ENCODE peak calls at places on chromosome 15, in seven cellular contexts. Z is WTC11, U is HCT116, C is A549, A is SK-N-SH, D is endothelial cell of umbilical vein, H is GM12878. M is an unnamed sample.

GRCh38 chr15:57606048-57606447 is 14.3 kb downstream of the MYZAP start:
- DNase-seq in Z (no peak), U (no peak), C (no peak), A (no peak), D (no peak), H (no peak), M (no peak)

GRCh38 chr15:45372032-45372995 is 6.0 kb downstream of the GATM start:
- DNase-seq in Z (no peak), U (no peak), C (no peak), A (no peak), D (no peak), H (no peak), M (peak)

GRCh38 chr15:46654993-46655392 is 1020.2 kb downstream of the SQOR start:
- DNase-seq in Z (no peak), U (no peak), C (no peak), A (no peak), D (no peak), H (no peak), M (no peak)

GRCh38 chr15:57565326-57565725 is 26.4 kb upstream of the MYZAP start:
- DNase-seq in Z (peak), U (no peak), C (peak), A (no peak), D (no peak), H (no peak), M (peak)

GRCh38 chr15:94909510-94909909 is 678.1 kb downstream of the MCTP2 start:
- DNase-seq in Z (no peak), U (no peak), C (no peak), A (no peak), D (no peak), H (no peak), M (no peak)

GRCh38 chr15:42937143-42937542 is 16.6 kb upstream of the TTBK2 start:
- DNase-seq in Z (no peak), U (no peak), C (no peak), A (no peak), D (no peak), H (no peak), M (no peak)

GRCh38 chr15:66779331-66780009 is 77.4 kb downstream of the SMAD6 start:
- DNase-seq in Z (no peak), U (no peak), C (no peak), A (no peak), D (no peak), H (no peak), M (no peak)

GRCh38 chr15:85073556-85074194 is 92.0 kb downstream of the PDE8A start:
- DNase-seq in Z (no peak), U (no peak), C (peak), A (no peak), D (no peak), H (no peak), M (no peak)

GRCh38 chr15:84591815-84592214 is 9.0 kb upstream of the ZSCAN2 start:
- DNase-seq in Z (no peak), U (no peak), C (no peak), A (no peak), D (no peak), H (no peak), M (no peak)

GRCh38 chr15:31098953-31099740 is 2.4 kb downstream of the TRPM1 start:
- DNase-seq in Z (no peak), U (no peak), C (no peak), A (no peak), D (peak), H (no peak), M (peak)

DNA sequence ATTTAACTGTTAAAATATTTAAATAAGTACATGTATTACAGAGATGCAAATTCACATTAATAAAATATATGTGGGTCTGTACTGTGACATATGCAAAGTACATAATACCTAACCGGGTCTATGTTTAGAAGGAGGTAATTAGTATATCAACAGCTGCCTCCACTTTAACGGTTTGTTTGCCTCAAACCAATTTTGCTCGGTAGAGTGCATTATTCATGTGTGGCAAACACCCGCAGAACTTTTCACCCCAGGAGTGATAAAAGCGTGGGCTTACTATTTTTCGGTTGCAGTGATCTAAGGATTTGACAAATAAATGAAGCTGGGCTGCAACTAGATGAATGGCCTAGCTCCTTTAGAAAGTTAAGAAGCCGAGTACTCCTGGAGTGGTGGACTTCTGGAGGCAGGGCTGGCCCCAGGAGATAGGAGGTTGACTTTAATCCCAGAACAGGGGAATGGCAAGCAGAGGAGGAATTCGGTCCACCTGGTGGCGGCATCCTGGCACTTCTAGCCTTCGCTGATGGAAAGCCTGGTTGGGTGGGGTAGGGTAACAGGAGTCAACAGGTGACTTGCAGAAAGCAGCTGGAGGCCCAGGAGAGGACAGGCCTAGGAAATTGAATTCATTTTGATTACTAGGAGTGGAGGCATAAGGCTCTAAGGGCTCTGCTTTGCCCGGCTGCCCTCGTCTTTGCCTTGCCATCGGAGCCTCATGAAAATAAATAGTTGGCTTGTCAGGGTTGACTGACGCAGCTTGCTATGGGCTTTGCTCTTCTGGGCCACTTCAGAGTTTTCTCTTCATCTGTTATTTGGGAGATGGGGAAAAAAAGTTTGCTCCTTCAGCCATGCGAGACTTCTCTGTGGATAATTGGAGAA is 2.4 kb downstream of the SLCO3A1 start:
- DNase-seq in Z (peak), U (no peak), C (peak), A (peak), D (no peak), H (peak), M (peak)
- TF ChIP-seq CTCF in Z (peak), U (peak), C (peak), A (peak), D (no peak), H (no peak), M (peak)

GRCh38 chr15:78369161-78369560 is 29.0 kb downstream of the CRABP1 start:
- DNase-seq in Z (no peak), U (no peak), C (no peak), A (no peak), D (no peak), H (no peak), M (no peak)

GRCh38 chr15:78370013-78370412 is 29.9 kb downstream of the CRABP1 start:
- DNase-seq in Z (no peak), U (no peak), C (no peak), A (no peak), D (no peak), H (no peak), M (no peak)

GRCh38 chr15:78372880-78373279 is 32.7 kb downstream of the CRABP1 start:
- DNase-seq in Z (no peak), U (peak), C (peak), A (no peak), D (no peak), H (no peak), M (no peak)

DNA sequence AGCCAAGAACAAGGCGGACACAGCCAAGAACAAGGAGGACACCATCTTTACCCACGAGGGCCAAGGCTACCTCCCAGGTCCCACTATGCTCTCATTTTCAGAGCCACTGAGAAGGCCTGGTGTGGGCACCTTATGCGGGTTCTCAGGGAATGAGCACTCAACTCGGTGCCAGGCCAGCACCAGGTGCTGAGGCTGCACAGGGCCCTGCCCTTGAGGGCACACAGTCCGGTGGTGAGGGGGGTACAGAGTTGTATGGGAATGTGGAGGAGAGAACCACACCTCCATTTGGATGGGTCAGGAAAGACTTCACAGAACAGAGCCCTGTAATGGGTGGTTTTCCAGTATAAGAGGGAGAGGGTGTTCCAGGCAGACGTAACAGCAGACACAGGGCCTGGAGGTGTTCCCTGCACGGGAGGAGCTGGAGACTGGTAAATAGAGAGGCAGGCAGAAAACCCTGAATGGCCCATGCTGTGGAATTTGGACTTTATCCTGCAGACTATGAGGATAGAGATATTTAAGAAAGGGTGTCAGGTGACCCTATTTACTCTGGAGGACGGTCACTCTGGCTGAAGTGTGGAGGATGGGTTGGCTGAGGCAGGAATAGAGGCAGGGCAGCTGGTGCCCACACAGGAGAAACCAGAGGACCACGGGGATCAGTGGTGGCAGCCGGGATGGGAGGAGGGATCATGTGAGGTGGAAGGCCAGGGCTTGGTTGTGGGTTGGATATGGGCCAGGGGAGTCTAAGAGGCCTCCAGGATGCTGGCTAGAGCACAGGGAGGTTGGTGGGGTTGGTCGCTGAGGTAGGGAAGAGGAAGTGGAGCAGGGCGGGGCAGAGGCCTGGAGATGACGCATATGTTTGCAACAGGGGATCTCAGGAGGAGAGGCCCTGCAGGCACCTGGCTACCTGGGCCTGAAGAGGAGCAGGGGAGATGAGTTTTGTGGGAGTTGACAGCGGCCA is 34.6 kb downstream of the CRABP1 start:
- DNase-seq in Z (no peak), U (peak), C (peak), A (no peak), D (no peak), H (no peak), M (peak)
- TF ChIP-seq MAX in Z (no peak), U (peak), C (no peak), A (no peak), D (no peak), H (no peak), M (no peak)

DNA sequence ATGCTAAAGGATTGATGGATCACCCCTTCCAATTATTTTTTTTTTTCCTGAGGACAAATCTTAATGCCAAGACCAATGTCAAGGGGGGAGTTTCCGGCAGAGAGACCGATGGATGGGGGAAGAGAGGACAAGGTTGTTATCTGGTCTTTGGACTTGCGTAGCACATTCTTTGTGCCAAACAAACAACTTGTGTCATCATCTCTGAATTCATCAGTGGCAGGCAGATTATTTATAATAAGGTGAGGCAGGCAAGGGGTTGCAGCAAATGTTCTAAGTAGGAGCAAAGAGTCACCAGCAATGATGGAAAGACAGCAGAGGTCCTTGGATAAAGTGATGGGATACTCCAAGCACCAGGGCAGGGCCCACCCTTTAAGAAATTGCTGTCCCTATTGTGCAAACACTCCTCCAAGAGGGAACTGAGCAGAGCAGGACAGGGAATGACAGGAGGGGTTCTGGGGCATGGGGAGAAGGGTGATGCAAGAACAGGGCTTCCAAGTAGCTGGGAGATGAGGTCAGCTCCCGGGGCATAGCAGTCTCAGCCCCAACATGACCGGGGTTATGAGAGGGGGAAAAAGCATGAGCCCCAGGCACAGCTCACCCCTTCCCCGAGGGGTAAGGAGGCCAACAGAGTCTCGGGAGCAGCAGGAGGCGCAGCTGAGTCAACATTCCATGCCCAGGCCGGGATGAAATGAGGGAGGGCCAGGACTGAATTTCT is 57.4 kb downstream of the ANXA2 start:
- DNase-seq in Z (peak), U (no peak), C (no peak), A (no peak), D (no peak), H (no peak), M (no peak)
- TF ChIP-seq CTCF in Z (no peak), U (no peak), C (peak), A (peak), D (no peak), H (no peak), M (no peak)

GRCh38 chr15:89482139-89482538 is 14.2 kb downstream of the RHCG start:
- DNase-seq in Z (no peak), U (no peak), C (no peak), A (no peak), D (no peak), H (no peak), M (no peak)
- TF ChIP-seq MAX in Z (no peak), U (no peak), C (no peak), A (no peak), D (no peak), H (no peak), M (no peak)

GRCh38 chr15:40506964-40507571 is 36.3 kb downstream of the CHST14 start:
- DNase-seq in Z (peak), U (peak), C (peak), A (peak), D (peak), H (no peak), M (peak)
- TF ChIP-seq CTCF in Z (no peak), U (peak), C (peak), A (peak), D (peak), H (peak), M (peak)

M was measured in NB4.